ENCODE peak calls at places on chromosomes 2 and 18, in five cellular contexts. K, N, B, Y and D are unnamed samples.

GRCh38 chr2:181348091-181348837 is 108.9 kb upstream of the ITGA4 start:
- DNase-seq in Y (no peak), K (no peak), N (no peak), B (peak; percentile 29), D (no peak)

GRCh38 chr2:223618172-223619035 is 16.2 kb upstream of the SCG2 start:
- DNase-seq in Y (no peak), K (no peak), B (no peak), N (no peak), D (no peak)

GRCh38 chr2:240889601-240890560 is 6.1 kb downstream of the MAB21L4 start:
- DNase-seq in B (no peak), K (no peak), Y (no peak), N (no peak), D (no peak)

GRCh38 chr2:43897492-43897891 is 58.7 kb downstream of the ABCG8 start:
- DNase-seq in B (no peak), Y (no peak), N (no peak), K (no peak), D (no peak)

GRCh38 chr2:225891013-225891412 is 491.5 kb downstream of the NYAP2 start:
- DNase-seq in K (no peak), B (no peak), N (no peak), Y (no peak), D (no peak)

GRCh38 chr2:120559401-120559800 is 176.3 kb upstream of the GLI2 start:
- DNase-seq in Y (no peak), K (no peak), N (no peak), B (no peak), D (no peak)

GRCh38 chr2:240301256-240301795 is 134.1 kb upstream of the GPC1 start:
- DNase-seq in N (no peak), K (no peak), Y (peak; percentile 76), B (no peak), D (no peak)

GRCh38 chr2:104849618-104850097 is 4.3 kb upstream of the POU3F3 start:
- DNase-seq in N (no peak), Y (no peak), B (no peak), K (no peak), D (peak; percentile 30)

GRCh38 chr18:70431203-70431624 is 142.4 kb downstream of the SOCS6 start:
- DNase-seq in N (no peak), Y (no peak), B (no peak), K (no peak), D (no peak)

GRCh38 chr2:9207641-9208301 is 1.2 kb downstream of the ASAP2 start:
- DNase-seq in B (no peak), N (no peak), K (no peak), Y (peak; percentile 57), D (no peak)

GRCh38 chr2:37243435-37243834 is 12.0 kb downstream of the NDUFAF7 start:
- DNase-seq in N (peak; percentile 66), K (no peak), Y (no peak), B (no peak), D (no peak)

GRCh38 chr18:36127866-36128845 is 984 bp downstream of the SLC39A6 start:
- DNase-seq in K (no peak), N (peak; percentile 8), B (no peak), Y (no peak), D (no peak)

GRCh38 chr2:241339839-241340471 is 16.1 kb upstream of the FARP2 start:
- DNase-seq in B (no peak), K (no peak), Y (no peak), N (no peak), D (no peak)

GRCh38 chr2:79428745-79429144 is 84.1 kb upstream of the CTNNA2 start:
- DNase-seq in Y (no peak), B (no peak), N (no peak), K (no peak), D (no peak)

GRCh38 chr18:71443726-71444480 is 1100.2 kb downstream of the CBLN2 start:
- DNase-seq in Y (no peak), N (no peak), K (no peak), B (no peak), D (no peak)

GRCh38 chr2:199910338-199911051 is 598 bp upstream of the C2orf69 start:
- DNase-seq in B (no peak), Y (no peak), N (no peak), K (no peak), D (no peak)

GRCh38 chr2:132977812-132978529 is 308.0 kb upstream of the LYPD1 start:
- DNase-seq in N (no peak), Y (no peak), B (no peak), K (no peak), D (no peak)

GRCh38 chr2:26942543-26943295 is 27.7 kb upstream of the MAPRE3 start:
- DNase-seq in N (peak; percentile 56), B (peak; percentile 33), K (peak; percentile 30), Y (no peak), D (peak; percentile 9)

GRCh38 chr18:3014501-3015202 is 1.7 kb upstream of the LPIN2 start:
- DNase-seq in N (no peak), B (no peak), K (no peak), Y (no peak), D (no peak)

GRCh38 chr2:168246483-168247340 is 683 bp downstream of the STK39 start:
- DNase-seq in B (peak; percentile 64), K (peak; percentile 74), Y (peak; percentile 87), N (peak; percentile 87), D (peak; percentile 79)

GRCh38 chr18:69717586-69717985 is 230.1 kb downstream of the CD226 start:
- DNase-seq in Y (no peak), B (no peak), K (no peak), N (no peak), D (no peak)

GRCh38 chr2:223950448-223951347 is 5.6 kb upstream of the WDFY1 start:
- DNase-seq in N (no peak), K (no peak), B (no peak), Y (no peak), D (no peak)

GRCh38 chr2:85264471-85264870 is 63.3 kb downstream of the TGOLN2 start:
- DNase-seq in B (no peak), K (no peak), Y (no peak), N (no peak), D (no peak)

GRCh38 chr2:25328152-25329085 is 13.3 kb downstream of the DNMT3A start:
- DNase-seq in N (no peak), Y (no peak), B (no peak), K (no peak), D (no peak)

GRCh38 chr2:176653856-176654443 is 384.7 kb downstream of the MTX2 start:
- DNase-seq in Y (no peak), B (peak; percentile 16), N (no peak), K (no peak), D (no peak)

GRCh38 chr2:23435250-23436035 is 50.5 kb downstream of the KLHL29 start:
- DNase-seq in K (no peak), B (no peak), N (no peak), Y (peak; percentile 30), D (no peak)

GRCh38 chr18:50369672-50370071 is 5.2 kb upstream of the SKA1 start:
- DNase-seq in N (no peak), Y (no peak), K (no peak), B (no peak), D (no peak)

GRCh38 chr18:5892772-5893431 is 2.4 kb downstream of the TMEM200C start:
- DNase-seq in B (no peak), N (no peak), K (no peak), Y (no peak), D (no peak)

GRCh38 chr18:13112982-13113381 is 105.6 kb upstream of the LDLRAD4 start:
- DNase-seq in N (no peak), Y (no peak), B (no peak), K (no peak), D (no peak)